ENCODE peak calls at places on chromosomes 13 and 19, in seven cellular contexts. W, Q, L, S, C, T and E are unnamed samples.

GRCh38 chr19:57682226-57682766 is 519 bp downstream of the ZNF551 start:
- DNase-seq in W (no peak), Q (no peak), L (no peak), S (no peak), C (no peak), T (no peak), E (no peak)

GRCh38 chr19:17576758-17577532 is 21.5 kb downstream of the COLGALT1 start:
- DNase-seq in W (peak), Q (peak), L (no peak), S (peak), C (peak), T (no peak), E (peak)

GRCh38 chr13:31200636-31200970 is 828 bp downstream of the B3GLCT start:
- DNase-seq in W (peak), Q (no peak), L (no peak), S (no peak), C (no peak), T (peak), E (peak)

GRCh38 chr19:21321134-21321533 is 8.1 kb downstream of the ZNF708 start:
- DNase-seq in W (no peak), Q (no peak), L (no peak), S (no peak), C (no peak), T (no peak), E (no peak)

GRCh38 chr13:57925250-57925649 is 293.7 kb downstream of the PCDH17 start:
- DNase-seq in W (no peak), Q (no peak), L (no peak), S (no peak), C (no peak), T (no peak), E (no peak)

GRCh38 chr19:55809381-55810058 is 22.3 kb downstream of the NLRP11 start:
- DNase-seq in W (peak), Q (peak), L (no peak), S (peak), C (peak), T (peak), E (peak)

GRCh38 chr13:25783076-25783475 is 268.7 kb downstream of the SHISA2 start:
- DNase-seq in W (no peak), Q (no peak), L (no peak), S (no peak), C (no peak), T (no peak), E (no peak)

GRCh38 chr13:27296496-27296895 is 25.9 kb downstream of the RASL11A start:
- DNase-seq in W (no peak), Q (no peak), L (no peak), S (no peak), C (no peak), T (no peak), E (no peak)

DNA sequence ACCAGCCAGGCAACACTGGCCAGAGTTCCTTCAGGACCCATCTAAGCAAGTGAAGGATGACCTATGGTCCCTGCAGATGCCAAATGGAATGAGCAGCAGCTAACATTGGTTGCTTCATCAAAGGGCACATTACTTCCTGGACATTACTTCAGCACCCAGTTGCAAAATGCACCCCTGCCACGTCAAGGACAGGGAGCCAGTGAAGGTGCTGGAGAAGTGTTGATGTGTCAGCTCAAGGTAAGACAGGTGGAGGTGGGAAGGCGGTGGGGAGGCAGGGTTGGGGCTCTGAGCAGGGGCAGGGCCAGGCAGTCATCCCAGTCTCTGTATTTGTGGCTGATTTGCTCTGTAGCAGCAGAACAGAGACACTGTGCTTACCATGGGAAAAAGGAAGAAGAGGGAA is 14.6 kb downstream of the CSNK1A1L start:
- DNase-seq in W (no peak), Q (no peak), L (no peak), S (no peak), C (no peak), T (no peak), E (no peak)
- TF ChIP-seq SP1 in W (no peak), Q (no peak), L (no peak), S (no peak), C (no peak), T (no peak), E (no peak)

GRCh38 chr19:53254451-53255341 is at the start of gene ZNF677:
- DNase-seq in W (no peak), Q (no peak), L (no peak), S (peak), C (peak), T (no peak), E (peak)
- TF ChIP-seq SP1 in W (no peak), Q (no peak), L (no peak), S (peak), C (no peak), T (no peak), E (peak)

GRCh38 chr19:48728882-48729645 is 9.5 kb upstream of the MAMSTR start:
- DNase-seq in W (no peak), Q (no peak), L (no peak), S (no peak), C (no peak), T (no peak), E (peak)

GRCh38 chr19:48726573-48726972 is 7.0 kb upstream of the MAMSTR start:
- DNase-seq in W (no peak), Q (no peak), L (no peak), S (no peak), C (no peak), T (no peak), E (no peak)

GRCh38 chr19:48720613-48721296 is 1.2 kb upstream of the MAMSTR start:
- DNase-seq in W (peak), Q (peak), L (peak), S (peak), C (peak), T (peak), E (peak)

GRCh38 chr19:48722196-48722708 is 2.7 kb upstream of the MAMSTR start:
- DNase-seq in W (no peak), Q (no peak), L (no peak), S (no peak), C (no peak), T (no peak), E (no peak)

GRCh38 chr19:48724796-48725753 is 5.5 kb upstream of the MAMSTR start:
- DNase-seq in W (peak), Q (peak), L (no peak), S (no peak), C (peak), T (no peak), E (no peak)
- TF ChIP-seq SP1 in W (no peak), Q (peak), L (no peak), S (no peak), C (no peak), T (no peak), E (no peak)

GRCh38 chr19:29831041-29831548 is 19.3 kb downstream of the CCNE1 start:
- DNase-seq in W (no peak), Q (peak), L (no peak), S (no peak), C (no peak), T (no peak), E (no peak)
- TF ChIP-seq SP1 in W (no peak), Q (peak), L (no peak), S (no peak), C (no peak), T (no peak), E (no peak)

DNA sequence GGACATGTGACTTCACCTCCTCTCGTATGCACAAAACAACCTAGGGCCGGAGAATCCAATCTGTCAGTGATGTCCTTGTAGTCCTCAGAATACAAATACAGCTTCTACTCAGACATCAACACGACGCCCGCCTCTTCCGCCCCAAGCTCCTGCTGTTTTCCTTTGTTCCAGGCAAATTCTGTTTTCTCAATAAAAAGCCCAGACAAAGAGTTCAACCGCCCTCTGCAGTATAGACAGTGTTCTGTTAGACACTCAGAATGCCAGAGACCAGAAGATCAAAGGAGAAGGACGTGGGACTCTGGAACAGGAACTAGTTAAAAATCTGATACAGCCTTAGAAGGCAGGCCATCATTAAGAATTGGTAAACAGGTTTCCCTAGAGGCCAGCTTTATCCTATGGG is 42.0 kb upstream of the GGACT start:
- DNase-seq in W (no peak), Q (no peak), L (no peak), S (no peak), C (no peak), T (peak), E (no peak)
- TF ChIP-seq SP1 in W (no peak), Q (no peak), L (no peak), S (no peak), C (no peak), T (no peak), E (no peak)